ENCODE peak calls at places on chromosomes 13 and 19, in eight cellular contexts. One of them, this sample, is unnamed.

GRCh38 chr13:53266757-53267156 is 238.1 kb downstream of the OLFM4 start:
- DNase-seq in LNCaP clone FGC: no peak
- DNase-seq in DND-41: no peak
- DNase-seq in WTC11: no peak
- DNase-seq in NB4: no peak
- DNase-seq in tibial artery: no peak
- DNase-seq in lower lobe of right lung: no peak
- DNase-seq in neural progenitor cell: no peak
- DNase-seq in this sample: no peak

GRCh38 chr13:51811920-51812328 is 8.0 kb upstream of the DHRS12 start:
- DNase-seq in neural progenitor cell: no peak
- DNase-seq in WTC11: no peak
- DNase-seq in LNCaP clone FGC: no peak
- DNase-seq in tibial artery: no peak
- DNase-seq in lower lobe of right lung: no peak
- DNase-seq in NB4: peak; percentile 60
- DNase-seq in DND-41: no peak
- DNase-seq in this sample: no peak

GRCh38 chr13:102508411-102508810 is 88.4 kb upstream of the TPP2 start:
- DNase-seq in tibial artery: no peak
- DNase-seq in NB4: no peak
- DNase-seq in lower lobe of right lung: no peak
- DNase-seq in DND-41: no peak
- DNase-seq in neural progenitor cell: no peak
- DNase-seq in LNCaP clone FGC: no peak
- DNase-seq in WTC11: no peak
- DNase-seq in this sample: no peak

GRCh38 chr13:28355822-28356371 is 139.0 kb downstream of the FLT1 start:
- DNase-seq in lower lobe of right lung: no peak
- DNase-seq in NB4: peak; percentile 70
- DNase-seq in WTC11: no peak
- DNase-seq in DND-41: peak; percentile 42
- DNase-seq in tibial artery: no peak
- DNase-seq in neural progenitor cell: no peak
- DNase-seq in LNCaP clone FGC: no peak
- DNase-seq in this sample: no peak

GRCh38 chr13:47094734-47095434 is 198.0 kb upstream of the HTR2A start:
- DNase-seq in DND-41: no peak
- DNase-seq in WTC11: no peak
- DNase-seq in lower lobe of right lung: no peak
- DNase-seq in LNCaP clone FGC: no peak
- DNase-seq in tibial artery: no peak
- DNase-seq in neural progenitor cell: no peak
- DNase-seq in NB4: no peak
- DNase-seq in this sample: no peak

GRCh38 chr13:41458939-41459753 is 1.8 kb downstream of the RGCC start:
- DNase-seq in tibial artery: peak; percentile 73
- DNase-seq in LNCaP clone FGC: no peak
- DNase-seq in DND-41: peak; percentile 26
- DNase-seq in NB4: peak; percentile 83
- DNase-seq in WTC11: peak; percentile 56
- DNase-seq in lower lobe of right lung: peak; percentile 65
- DNase-seq in neural progenitor cell: peak; percentile 22
- DNase-seq in this sample: no peak

GRCh38 chr13:26412961-26413716 is 144.3 kb upstream of the WASF3 start:
- DNase-seq in DND-41: no peak
- DNase-seq in WTC11: no peak
- DNase-seq in LNCaP clone FGC: no peak
- DNase-seq in NB4: no peak
- DNase-seq in neural progenitor cell: no peak
- DNase-seq in lower lobe of right lung: no peak
- DNase-seq in tibial artery: no peak
- DNase-seq in this sample: no peak

GRCh38 chr13:111949311-111949710 is 117.6 kb upstream of the SOX1 start:
- DNase-seq in LNCaP clone FGC: no peak
- DNase-seq in WTC11: no peak
- DNase-seq in tibial artery: no peak
- DNase-seq in lower lobe of right lung: no peak
- DNase-seq in DND-41: no peak
- DNase-seq in NB4: no peak
- DNase-seq in neural progenitor cell: no peak
- DNase-seq in this sample: peak; percentile 50

GRCh38 chr13:106629068-106629712 is 61.3 kb upstream of the ARGLU1 start:
- DNase-seq in LNCaP clone FGC: no peak
- DNase-seq in NB4: no peak
- DNase-seq in tibial artery: no peak
- DNase-seq in neural progenitor cell: no peak
- DNase-seq in DND-41: no peak
- DNase-seq in lower lobe of right lung: no peak
- DNase-seq in WTC11: no peak
- DNase-seq in this sample: no peak

GRCh38 chr13:85230754-85231153 is 568.5 kb downstream of the SLITRK6 start:
- DNase-seq in DND-41: no peak
- DNase-seq in neural progenitor cell: no peak
- DNase-seq in NB4: no peak
- DNase-seq in lower lobe of right lung: no peak
- DNase-seq in WTC11: no peak
- DNase-seq in LNCaP clone FGC: no peak
- DNase-seq in tibial artery: no peak
- DNase-seq in this sample: no peak

GRCh38 chr19:48029431-48029830 is 14.4 kb downstream of the CABP5 start:
- DNase-seq in DND-41: no peak
- DNase-seq in tibial artery: no peak
- DNase-seq in NB4: no peak
- DNase-seq in lower lobe of right lung: no peak
- DNase-seq in LNCaP clone FGC: no peak
- DNase-seq in WTC11: no peak
- DNase-seq in neural progenitor cell: no peak
- DNase-seq in this sample: no peak

GRCh38 chr13:31413531-31413930 is 213.8 kb downstream of the B3GLCT start:
- DNase-seq in NB4: no peak
- DNase-seq in tibial artery: no peak
- DNase-seq in neural progenitor cell: no peak
- DNase-seq in lower lobe of right lung: no peak
- DNase-seq in WTC11: no peak
- DNase-seq in DND-41: no peak
- DNase-seq in LNCaP clone FGC: no peak
- DNase-seq in this sample: no peak

GRCh38 chr13:111281751-111282311 is 38.6 kb upstream of the TEX29 start:
- DNase-seq in tibial artery: no peak
- DNase-seq in LNCaP clone FGC: no peak
- DNase-seq in WTC11: no peak
- DNase-seq in lower lobe of right lung: no peak
- DNase-seq in neural progenitor cell: no peak
- DNase-seq in DND-41: no peak
- DNase-seq in NB4: no peak
- DNase-seq in this sample: no peak

GRCh38 chr13:91946498-91947070 is 548.2 kb downstream of the GPC5 start:
- DNase-seq in NB4: peak; percentile 42
- DNase-seq in LNCaP clone FGC: no peak
- DNase-seq in tibial artery: no peak
- DNase-seq in WTC11: no peak
- DNase-seq in lower lobe of right lung: no peak
- DNase-seq in neural progenitor cell: peak; percentile 63
- DNase-seq in DND-41: no peak
- DNase-seq in this sample: no peak

GRCh38 chr13:45737571-45738002 is 35.5 kb downstream of the CBY2 start:
- DNase-seq in lower lobe of right lung: no peak
- DNase-seq in LNCaP clone FGC: no peak
- DNase-seq in neural progenitor cell: no peak
- DNase-seq in DND-41: peak; percentile 45
- DNase-seq in tibial artery: no peak
- DNase-seq in NB4: peak; percentile 62
- DNase-seq in WTC11: peak; percentile 59
- DNase-seq in this sample: no peak

GRCh38 chr19:10332965-10333757 is at the start of gene RAVER1:
- DNase-seq in tibial artery: peak; percentile 99
- DNase-seq in DND-41: peak; percentile 99
- DNase-seq in LNCaP clone FGC: peak; percentile 90
- DNase-seq in WTC11: peak; percentile 98
- DNase-seq in lower lobe of right lung: peak; percentile 98
- DNase-seq in neural progenitor cell: peak; percentile 99
- DNase-seq in NB4: peak; percentile 100
- DNase-seq in this sample: peak; percentile 99

GRCh38 chr19:54390942-54391577 is 24.2 kb upstream of the TTYH1 start:
- DNase-seq in DND-41: peak; percentile 82
- DNase-seq in WTC11: peak; percentile 77
- DNase-seq in NB4: peak; percentile 75
- DNase-seq in LNCaP clone FGC: peak; percentile 18
- DNase-seq in neural progenitor cell: peak; percentile 93
- DNase-seq in tibial artery: no peak
- DNase-seq in lower lobe of right lung: no peak
- DNase-seq in this sample: no peak

GRCh38 chr13:95833713-95834112 is 156.8 kb downstream of the DNAJC3 start:
- DNase-seq in neural progenitor cell: no peak
- DNase-seq in DND-41: no peak
- DNase-seq in NB4: no peak
- DNase-seq in tibial artery: no peak
- DNase-seq in LNCaP clone FGC: no peak
- DNase-seq in lower lobe of right lung: no peak
- DNase-seq in WTC11: no peak
- DNase-seq in this sample: no peak

GRCh38 chr13:101393140-101393539 is 23.2 kb downstream of the NALCN start:
- DNase-seq in NB4: no peak
- DNase-seq in lower lobe of right lung: no peak
- DNase-seq in tibial artery: no peak
- DNase-seq in LNCaP clone FGC: no peak
- DNase-seq in DND-41: no peak
- DNase-seq in neural progenitor cell: no peak
- DNase-seq in WTC11: no peak
- DNase-seq in this sample: no peak
- TF ChIP-seq CTCF in NB4: no peak
- TF ChIP-seq CTCF in lower lobe of right lung: no peak
- TF ChIP-seq CTCF in tibial artery: no peak
- TF ChIP-seq CTCF in LNCaP clone FGC: no peak
- TF ChIP-seq CTCF in DND-41: no peak
- TF ChIP-seq CTCF in neural progenitor cell: no peak
- TF ChIP-seq CTCF in WTC11: no peak
- TF ChIP-seq CTCF in this sample: no peak

GRCh38 chr13:30355839-30356238 is 48.5 kb upstream of the KATNAL1 start:
- DNase-seq in tibial artery: no peak
- DNase-seq in neural progenitor cell: no peak
- DNase-seq in NB4: no peak
- DNase-seq in DND-41: peak; percentile 76
- DNase-seq in LNCaP clone FGC: no peak
- DNase-seq in lower lobe of right lung: no peak
- DNase-seq in WTC11: no peak
- DNase-seq in this sample: no peak

GRCh38 chr13:30353601-30354000 is 46.2 kb upstream of the KATNAL1 start:
- DNase-seq in NB4: no peak
- DNase-seq in neural progenitor cell: no peak
- DNase-seq in WTC11: no peak
- DNase-seq in LNCaP clone FGC: no peak
- DNase-seq in DND-41: no peak
- DNase-seq in lower lobe of right lung: no peak
- DNase-seq in tibial artery: no peak
- DNase-seq in this sample: no peak

GRCh38 chr13:30354481-30355404 is 47.4 kb upstream of the KATNAL1 start:
- DNase-seq in LNCaP clone FGC: no peak
- DNase-seq in neural progenitor cell: no peak
- DNase-seq in NB4: no peak
- DNase-seq in tibial artery: no peak
- DNase-seq in WTC11: no peak
- DNase-seq in lower lobe of right lung: no peak
- DNase-seq in DND-41: peak; percentile 96
- DNase-seq in this sample: no peak

GRCh38 chr13:30353060-30353459 is 45.7 kb upstream of the KATNAL1 start:
- DNase-seq in neural progenitor cell: no peak
- DNase-seq in NB4: no peak
- DNase-seq in LNCaP clone FGC: no peak
- DNase-seq in WTC11: no peak
- DNase-seq in lower lobe of right lung: no peak
- DNase-seq in tibial artery: no peak
- DNase-seq in DND-41: no peak
- DNase-seq in this sample: no peak

DNA sequence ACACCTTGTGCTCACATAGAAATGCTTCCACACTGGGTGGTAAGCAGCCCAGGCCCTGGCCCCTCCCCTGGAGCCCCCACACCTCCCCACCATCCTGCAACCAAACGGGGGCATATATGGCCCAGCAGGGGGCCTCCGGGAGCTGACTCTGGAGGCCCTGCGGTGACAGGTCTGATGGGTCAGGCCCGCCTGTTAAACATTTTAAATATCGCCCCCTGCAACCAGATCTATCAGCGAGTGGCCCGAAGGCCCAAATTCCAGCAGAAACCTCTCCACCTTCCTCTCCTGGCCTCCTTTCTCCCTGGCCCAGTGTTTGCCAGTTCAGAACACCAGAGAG is 48.0 kb upstream of the KATNAL1 start:
- DNase-seq in LNCaP clone FGC: no peak
- DNase-seq in WTC11: peak; percentile 54
- DNase-seq in DND-41: peak; percentile 95
- DNase-seq in tibial artery: no peak
- DNase-seq in lower lobe of right lung: peak; percentile 67
- DNase-seq in NB4: peak; percentile 54
- DNase-seq in neural progenitor cell: peak; percentile 34
- DNase-seq in this sample: no peak
- TF ChIP-seq CTCF in LNCaP clone FGC: no peak
- TF ChIP-seq CTCF in WTC11: no peak
- TF ChIP-seq CTCF in DND-41: peak; percentile 90
- TF ChIP-seq CTCF in tibial artery: no peak
- TF ChIP-seq CTCF in lower lobe of right lung: peak; percentile 57
- TF ChIP-seq CTCF in NB4: peak; percentile 1
- TF ChIP-seq CTCF in neural progenitor cell: no peak
- TF ChIP-seq CTCF in this sample: peak; percentile 55

DNA sequence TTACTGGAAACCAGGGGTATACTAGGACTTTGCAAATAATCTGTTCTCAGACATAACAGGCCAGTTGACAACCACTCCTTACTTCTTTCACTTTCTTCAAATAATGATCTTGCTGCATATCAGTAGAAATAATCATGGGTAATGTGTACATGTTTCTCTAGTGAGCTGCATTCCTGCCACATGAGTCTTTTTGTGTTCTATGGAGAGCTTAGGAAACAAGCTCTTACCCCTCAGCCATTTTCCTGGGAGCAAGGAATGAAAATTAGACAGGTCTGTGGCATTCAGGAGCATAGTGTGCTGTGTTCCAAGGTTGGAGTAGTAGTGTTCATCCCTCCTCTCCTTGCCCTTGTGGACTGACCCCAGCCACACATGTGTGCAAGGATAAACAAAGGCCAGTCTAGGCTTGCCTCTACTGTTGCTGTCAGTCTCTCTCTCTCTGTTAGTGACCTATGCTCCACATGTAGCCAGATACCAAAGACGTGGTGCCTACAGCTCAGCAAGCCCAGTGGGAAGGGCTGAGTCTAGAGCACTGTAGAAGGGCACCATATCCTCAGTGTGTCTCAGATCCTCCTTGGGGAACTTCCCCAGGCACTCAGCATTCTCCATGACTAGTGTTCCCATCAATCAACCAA is 11.5 kb upstream of the OXGR1 start:
- DNase-seq in DND-41: no peak
- DNase-seq in lower lobe of right lung: no peak
- DNase-seq in LNCaP clone FGC: no peak
- DNase-seq in WTC11: no peak
- DNase-seq in NB4: no peak
- DNase-seq in neural progenitor cell: no peak
- DNase-seq in tibial artery: no peak
- DNase-seq in this sample: no peak
- TF ChIP-seq CTCF in DND-41: no peak
- TF ChIP-seq CTCF in lower lobe of right lung: no peak
- TF ChIP-seq CTCF in LNCaP clone FGC: no peak
- TF ChIP-seq CTCF in WTC11: no peak
- TF ChIP-seq CTCF in NB4: no peak
- TF ChIP-seq CTCF in neural progenitor cell: no peak
- TF ChIP-seq CTCF in tibial artery: no peak
- TF ChIP-seq CTCF in this sample: no peak

GRCh38 chr19:40786060-40787037 is 8.3 kb downstream of the RAB4B start:
- DNase-seq in tibial artery: no peak
- DNase-seq in LNCaP clone FGC: no peak
- DNase-seq in lower lobe of right lung: no peak
- DNase-seq in WTC11: no peak
- DNase-seq in DND-41: no peak
- DNase-seq in NB4: no peak
- DNase-seq in neural progenitor cell: no peak
- DNase-seq in this sample: no peak
- TF ChIP-seq CTCF in tibial artery: no peak
- TF ChIP-seq CTCF in LNCaP clone FGC: no peak
- TF ChIP-seq CTCF in lower lobe of right lung: no peak
- TF ChIP-seq CTCF in WTC11: no peak
- TF ChIP-seq CTCF in DND-41: no peak
- TF ChIP-seq CTCF in NB4: no peak
- TF ChIP-seq CTCF in neural progenitor cell: no peak
- TF ChIP-seq CTCF in this sample: no peak

This sample was measured in chondrocyte.